ENCODE peak calls at places on chromosomes 2 and 18, in seven cellular contexts. Z is tibial artery, A is fibroblast of villous mesenchyme, S is IMR-90, K is AG04449, B is astrocyte of the spinal cord, I is H9. P is an unnamed sample.

GRCh38 chr2:38601061-38601460 is 1.7 kb downstream of the HNRNPLL start:
- DNase-seq in Z (no peak), A (no peak), I (no peak), B (peak), K (no peak), S (no peak), P (no peak)

GRCh38 chr2:143574069-143574468 is 444.9 kb downstream of the ARHGAP15 start:
- DNase-seq in K (no peak), A (no peak), I (no peak), B (no peak), Z (no peak), S (no peak), P (no peak)

GRCh38 chr2:233928594-233929351 is 11.6 kb downstream of the TRPM8 start:
- DNase-seq in A (peak), S (peak), Z (no peak), K (no peak), I (peak), B (peak), P (peak)

GRCh38 chr2:237136824-237137223 is 51.1 kb downstream of the COPS8 start:
- DNase-seq in I (no peak), A (no peak), S (no peak), K (no peak), B (no peak), Z (no peak), P (no peak)

GRCh38 chr2:227188292-227188691 is 23.9 kb downstream of the COL4A3 start:
- DNase-seq in K (no peak), I (no peak), S (peak), B (peak), A (peak), Z (no peak), P (no peak)

GRCh38 chr18:45540146-45540545 is 75.1 kb upstream of the SLC14A2 start:
- DNase-seq in B (no peak), Z (no peak), S (no peak), I (peak), A (peak), K (no peak), P (no peak)

GRCh38 chr2:28451793-28452533 is 43.9 kb upstream of the PLB1 start:
- DNase-seq in A (no peak), I (no peak), K (no peak), S (no peak), Z (no peak), B (peak), P (no peak)

GRCh38 chr2:218975060-218975777 is 9.8 kb downstream of the FEV start:
- DNase-seq in I (no peak), A (no peak), S (no peak), B (no peak), K (no peak), Z (no peak), P (no peak)

GRCh38 chr2:209501579-209501978 is 77.7 kb downstream of the MAP2 start:
- DNase-seq in B (no peak), I (no peak), K (no peak), Z (no peak), A (no peak), S (no peak), P (no peak)

GRCh38 chr2:147739531-147739930 is 105.3 kb upstream of the ACVR2A start:
- DNase-seq in S (no peak), B (no peak), I (no peak), K (no peak), A (no peak), Z (no peak), P (no peak)

GRCh38 chr2:18742382-18742781 is 153.0 kb upstream of the NT5C1B start:
- DNase-seq in A (no peak), S (no peak), Z (peak), B (no peak), I (peak), K (no peak), P (no peak)
- TF ChIP-seq CTCF in A (peak), S (no peak), Z (peak), B (peak), I (no peak), K (peak), P (no peak)

GRCh38 chr2:168375195-168375798 is 80.8 kb upstream of the CERS6 start:
- DNase-seq in B (no peak), K (no peak), A (peak), S (no peak), I (no peak), Z (no peak), P (no peak)
- TF ChIP-seq CTCF in B (peak), K (no peak), A (peak), S (no peak), I (peak), Z (no peak), P (peak)

GRCh38 chr2:54502731-54503130 is 46.6 kb downstream of the SPTBN1 start:
- DNase-seq in Z (no peak), S (no peak), B (no peak), I (no peak), A (no peak), K (no peak), P (no peak)

GRCh38 chr2:54500404-54501147 is 44.4 kb downstream of the SPTBN1 start:
- DNase-seq in S (no peak), K (no peak), B (no peak), A (no peak), I (no peak), Z (peak), P (no peak)

GRCh38 chr2:54504866-54505265 is 48.7 kb downstream of the SPTBN1 start:
- DNase-seq in B (no peak), S (peak), Z (no peak), A (peak), K (no peak), I (no peak), P (no peak)

GRCh38 chr2:54503828-54504227 is 47.7 kb downstream of the SPTBN1 start:
- DNase-seq in S (no peak), K (no peak), A (no peak), Z (no peak), B (no peak), I (no peak), P (no peak)

GRCh38 chr2:54503192-54503591 is 47.1 kb downstream of the SPTBN1 start:
- DNase-seq in K (no peak), I (peak), S (peak), B (no peak), Z (no peak), A (peak), P (peak)
- TF ChIP-seq CTCF in K (peak), I (peak), S (peak), B (peak), Z (peak), A (peak), P (peak)

GRCh38 chr18:48951448-48952286 is 902 bp upstream of the SMAD7 start:
- DNase-seq in I (peak), A (peak), K (no peak), Z (peak), B (peak), S (peak), P (peak)
- TF ChIP-seq CTCF in I (peak), A (peak), K (peak), Z (no peak), B (peak), S (peak), P (peak)

DNA sequence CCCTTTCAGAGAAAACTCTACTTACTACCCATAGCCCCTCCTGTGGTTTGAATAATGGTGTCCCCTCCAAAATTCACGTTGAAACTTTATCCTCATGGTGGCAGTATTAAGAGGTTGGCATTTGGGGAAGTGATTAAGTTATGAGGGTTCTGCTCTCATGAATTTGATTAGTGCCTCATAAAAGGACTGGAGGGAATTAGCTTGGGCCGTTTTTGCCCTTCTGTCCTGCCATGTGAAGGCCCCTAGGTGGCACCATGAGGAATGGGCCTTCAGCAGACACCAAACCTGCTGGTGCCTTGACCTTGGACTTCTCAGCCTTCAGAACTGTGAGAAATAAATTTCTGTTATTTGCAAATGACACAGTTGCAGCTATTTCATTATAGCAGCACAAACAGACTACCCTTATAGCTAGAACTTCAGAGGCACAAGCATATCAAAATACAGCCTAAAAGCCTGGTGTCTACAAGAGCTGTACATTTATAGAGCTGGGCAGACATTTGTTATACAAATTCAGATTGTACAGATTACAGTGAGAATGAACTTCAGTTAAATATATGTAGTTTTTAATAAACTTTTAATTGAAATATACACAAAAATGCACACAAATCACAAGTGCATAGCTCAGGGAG is 2.6 kb upstream of the PTPN2 start:
- DNase-seq in I (peak), Z (no peak), A (no peak), K (no peak), S (no peak), B (no peak), P (no peak)
- TF ChIP-seq CTCF in I (peak), Z (no peak), A (peak), K (peak), S (peak), B (peak), P (peak)

P was measured in glutamatergic neuron.